ENCODE peak calls at places on chromosomes 1 and 21, in five cellular contexts. Z, M, I, H and Y are unnamed samples.

GRCh38 chr1:156579472-156579871 is at the start of gene TTC24:
- DNase-seq in H (no peak), M (no peak), Z (no peak), I (no peak), Y (no peak)

GRCh38 chr1:10951977-10952376 is 60.5 kb upstream of the TARDBP start:
- DNase-seq in I (no peak), Z (no peak), M (no peak), H (no peak), Y (no peak)

GRCh38 chr21:44299458-44300261 is at the start of gene PFKL:
- DNase-seq in Z (peak; percentile 84), M (no peak), H (peak; percentile 96), I (no peak), Y (peak; percentile 64)

GRCh38 chr1:39833121-39833520 is 44.5 kb upstream of the BMP8B start:
- DNase-seq in Z (no peak), H (no peak), I (no peak), M (no peak), Y (no peak)

GRCh38 chr1:48649880-48650279 is 126.8 kb downstream of the BEND5 start:
- DNase-seq in I (no peak), M (no peak), H (no peak), Z (no peak), Y (no peak)

GRCh38 chr1:66464356-66464755 is 69.6 kb upstream of the SGIP1 start:
- DNase-seq in Z (no peak), I (no peak), M (no peak), H (peak; percentile 22), Y (no peak)

GRCh38 chr1:240237305-240237721 is 145.6 kb downstream of the FMN2 start:
- DNase-seq in I (no peak), Z (no peak), M (no peak), H (peak; percentile 59), Y (no peak)

GRCh38 chr1:211783266-211783665 is 47.3 kb downstream of the LPGAT1 start:
- DNase-seq in Z (no peak), I (no peak), H (no peak), M (no peak), Y (no peak)

GRCh38 chr1:32372149-32372756 is 9.9 kb downstream of the TSSK3 start:
- DNase-seq in Z (peak; percentile 72), M (no peak), H (no peak), I (no peak), Y (peak; percentile 86)

GRCh38 chr1:7528386-7529031 is 242.6 kb upstream of the VAMP3 start:
- DNase-seq in M (no peak), Z (no peak), H (no peak), I (no peak), Y (no peak)

GRCh38 chr21:41048141-41048540 is 119.8 kb upstream of the BACE2 start:
- DNase-seq in Z (no peak), I (no peak), M (no peak), H (no peak), Y (no peak)

GRCh38 chr1:163467291-163467690 is 145.5 kb downstream of the NUF2 start:
- DNase-seq in M (no peak), Z (no peak), I (no peak), H (no peak), Y (no peak)

GRCh38 chr1:216958569-216958968 is 235.3 kb upstream of the ESRRG start:
- DNase-seq in I (no peak), H (no peak), Z (no peak), M (no peak), Y (no peak)

GRCh38 chr1:5889901-5890300 is 102.3 kb downstream of the NPHP4 start:
- DNase-seq in Z (no peak), I (no peak), M (no peak), H (no peak), Y (no peak)

GRCh38 chr1:228814091-228814610 is 78.9 kb downstream of the RHOU start:
- DNase-seq in Z (no peak), I (no peak), H (no peak), M (no peak), Y (no peak)

GRCh38 chr21:18369115-18369514 is 34.5 kb downstream of the TMPRSS15 start:
- DNase-seq in Z (no peak), H (peak; percentile 15), I (no peak), M (no peak), Y (no peak)

GRCh38 chr1:8077120-8077573 is 51.0 kb upstream of the ERRFI1 start:
- DNase-seq in Z (no peak), M (no peak), H (no peak), I (peak; percentile 65), Y (no peak)

GRCh38 chr1:69686367-69686984 is 118.8 kb downstream of the LRRC7 start:
- DNase-seq in I (no peak), Z (no peak), M (no peak), H (no peak), Y (no peak)

GRCh38 chr1:164311376-164311775 is 247.6 kb upstream of the PBX1 start:
- DNase-seq in M (no peak), H (no peak), I (no peak), Z (no peak), Y (no peak)

GRCh38 chr1:27505420-27505680 is 15.4 kb upstream of the WASF2 start:
- DNase-seq in H (no peak), M (no peak), I (no peak), Z (no peak), Y (no peak)

GRCh38 chr1:52727956-52728656 is 1.9 kb downstream of the ZYG11B start:
- DNase-seq in I (no peak), H (no peak), M (no peak), Z (no peak), Y (no peak)
- H3K4me3 ChIP-seq in I (no peak overlapping the region), H (no peak overlapping the region), M (no peak overlapping the region), Z (peak overlapping the region; percentile 94), Y (no peak overlapping the region)

GRCh38 chr1:2548068-2548589 is 8.0 kb upstream of the TNFRSF14 start:
- DNase-seq in I (peak; percentile 83), Z (peak; percentile 91), H (peak; percentile 89), M (no peak), Y (peak; percentile 78)
- H3K27ac ChIP-seq in I (peak overlapping the region; percentile 92), Z (peak overlapping the region; percentile 97), H (no peak overlapping the region), M (peak overlapping the region; percentile 79), Y (peak overlapping the region; percentile 98)

GRCh38 chr1:205998457-205999241 is 4.5 kb downstream of the RAB7B start:
- DNase-seq in H (no peak), Z (no peak), M (no peak), I (no peak), Y (no peak)

GRCh38 chr1:206001476-206001888 is 1.7 kb downstream of the RAB7B start:
- DNase-seq in I (peak; percentile 75), M (no peak), Z (no peak), H (no peak), Y (no peak)

GRCh38 chr1:206002833-206003532 is at the start of gene RAB7B:
- DNase-seq in H (no peak), I (peak; percentile 89), M (no peak), Z (no peak), Y (no peak)

GRCh38 chr1:206002160-206002559 is 1.0 kb downstream of the RAB7B start:
- DNase-seq in H (no peak), I (no peak), M (no peak), Z (no peak), Y (no peak)

DNA sequence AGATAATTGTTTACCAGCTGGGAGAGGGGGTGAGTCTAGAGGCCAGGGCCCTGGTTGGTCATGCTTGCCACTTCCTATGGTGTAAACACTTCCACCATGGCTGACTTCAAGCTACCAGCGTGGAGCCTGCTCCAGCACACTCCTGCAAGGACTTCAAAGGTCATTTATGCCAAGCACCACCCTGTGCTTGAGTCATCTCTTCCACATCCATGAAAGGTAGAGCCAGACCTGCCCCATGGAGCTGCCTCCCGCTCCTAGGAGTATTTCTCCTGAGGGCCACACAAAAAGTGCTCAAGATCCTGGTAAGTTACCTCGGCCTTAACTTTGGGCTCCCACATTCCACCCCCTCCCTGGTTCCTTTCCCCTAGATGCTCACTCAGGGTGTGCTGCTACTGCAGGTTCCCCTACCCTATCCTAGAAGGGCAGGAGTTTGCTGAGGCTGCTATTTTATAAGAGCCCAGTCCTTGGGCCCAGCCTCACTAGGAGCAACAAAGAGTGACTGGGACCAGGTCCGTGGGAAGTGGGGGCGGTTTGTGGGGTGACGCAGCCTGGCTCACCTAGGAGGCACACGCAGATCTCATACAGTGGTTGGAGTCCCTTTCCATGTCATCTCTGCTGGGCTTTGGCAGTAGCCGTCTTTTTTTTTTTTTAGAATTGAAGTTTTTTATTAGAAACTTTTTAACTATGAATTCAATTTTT is 2.4 kb downstream of the RAB7B start:
- DNase-seq in I (no peak), Z (no peak), H (no peak), M (no peak), Y (no peak)
- H3K4me1 ChIP-seq in I (peaks cover 57% of the 10 kb centered on the region), Z (no peaks in the 10 kb centered on the region), H (no peaks in the 10 kb centered on the region), M (peaks cover 6% of the 10 kb centered on the region), Y (no peaks in the 10 kb centered on the region)

GRCh38 chr1:20493839-20494608 is 8.0 kb upstream of the CAMK2N1 start:
- DNase-seq in I (peak; percentile 90), H (peak; percentile 88), Z (peak; percentile 81), M (peak; percentile 90), Y (peak; percentile 75)
- H3K4me3 ChIP-seq in I (no peak overlapping the region), H (no peak overlapping the region), Z (peak overlapping the region; percentile 60), M (no peak overlapping the region), Y (no peak overlapping the region)

GRCh38 chr21:38477241-38477640 is 21.0 kb downstream of the ERG start:
- DNase-seq in M (no peak), H (no peak), Z (no peak), I (no peak), Y (no peak)
- H3K27ac ChIP-seq in M (no peak overlapping the region), H (no peak overlapping the region), Z (no peak overlapping the region), I (no peak overlapping the region), Y (no peak overlapping the region)

GRCh38 chr1:180231506-180232420 is 1.7 kb downstream of the LHX4 start:
- DNase-seq in I (no peak), Z (peak; percentile 56), M (no peak), H (peak; percentile 61), Y (no peak)
- H3K4me1 ChIP-seq in I (peaks cover 66% of the 10 kb centered on the region), Z (peaks cover 63% of the 10 kb centered on the region), M (peaks cover 11% of the 10 kb centered on the region), H (peaks cover 25% of the 10 kb centered on the region), Y (peaks cover 58% of the 10 kb centered on the region)

GRCh38 chr21:27569091-27569490 is 602.2 kb upstream of the ADAMTS5 start:
- DNase-seq in I (no peak), H (no peak), Z (no peak), M (no peak), Y (no peak)
- H3K4me3 ChIP-seq in I (no peak overlapping the region), H (no peak overlapping the region), Z (no peak overlapping the region), M (no peak overlapping the region), Y (no peak overlapping the region)